ENCODE peak calls at places on chromosomes 6 and 20, in five cellular contexts. B is COR-L47; X is esophagus muscularis mucosa; Z is NCI-H2081; O is stimulated activated naive CD8-positive, alpha-beta T cell treated with anti-CD3 and anti-CD28 coated beads, Interleukin-15, amount 100 ng/mL, for 72 hours. S is an unnamed sample.

GRCh38 chr6:71107935-71108420 is 151.1 kb upstream of the B3GAT2 start:
- DNase-seq in B (peak), X (no peak), Z (peak), O (no peak), S (peak)

GRCh38 chr20:50678213-50678898 is 13.0 kb downstream of the RIPOR3 start:
- DNase-seq in B (no peak), X (no peak), Z (no peak), O (no peak), S (no peak)

GRCh38 chr6:87702589-87702945 is 534 bp upstream of the AKIRIN2 start:
- DNase-seq in B (no peak), X (no peak), Z (peak), O (no peak), S (peak)

GRCh38 chr6:130995783-130996447 is 67.1 kb downstream of the EPB41L2 start:
- DNase-seq in B (no peak), X (no peak), Z (no peak), O (no peak), S (no peak)

GRCh38 chr6:42137192-42137753 is 5.1 kb downstream of the C6orf132 start:
- DNase-seq in B (no peak), X (no peak), Z (no peak), O (no peak), S (no peak)

GRCh38 chr6:52724041-52724405 is 39.3 kb downstream of the GSTA2 start:
- DNase-seq in B (no peak), X (no peak), Z (no peak), O (no peak), S (no peak)

GRCh38 chr20:32050851-32051556 is 1.0 kb upstream of the HCK start:
- DNase-seq in B (no peak), X (no peak), Z (no peak), O (no peak), S (no peak)

GRCh38 chr6:45690846-45691245 is 313.1 kb upstream of the SUPT3H start:
- DNase-seq in B (no peak), X (peak), Z (no peak), O (no peak), S (no peak)

GRCh38 chr6:149779644-149779963 is 30.1 kb downstream of the PCMT1 start:
- DNase-seq in B (no peak), X (no peak), Z (no peak), O (no peak), S (no peak)

GRCh38 chr6:6659600-6660327 is 71.2 kb downstream of the LY86 start:
- DNase-seq in B (no peak), X (no peak), Z (no peak), O (no peak), S (no peak)

GRCh38 chr6:104828478-104828877 is 31.2 kb downstream of the HACE1 start:
- DNase-seq in B (no peak), X (no peak), Z (no peak), O (no peak), S (no peak)

S was measured in SHP77.